ENCODE peak calls at places on chromosomes 5 and 9, in six cellular contexts. H is epithelial cell of esophagus, U is AG10803, G is osteocyte, Y is fibroblast of mammary gland, T is nephron progenitor cell. B is an unnamed sample.

GRCh38 chr9:14865206-14865605 is 45.0 kb downstream of the FREM1 start:
- DNase-seq in H (no peak), U (no peak), G (no peak), Y (no peak), T (no peak), B (no peak)

GRCh38 chr9:123302348-123303214 is 34.2 kb upstream of the STRBP start:
- DNase-seq in H (no peak), U (no peak), G (no peak), Y (no peak), T (no peak), B (no peak)

GRCh38 chr5:63564789-63565188 is 397.5 kb downstream of the HTR1A start:
- DNase-seq in H (no peak), U (no peak), G (no peak), Y (no peak), T (no peak), B (no peak)

GRCh38 chr9:93083592-93084470 is 12.2 kb upstream of the CARD19 start:
- DNase-seq in H (no peak), U (no peak), G (peak), Y (peak), T (no peak), B (no peak)

GRCh38 chr5:137336161-137336560 is 163.0 kb downstream of the SPOCK1 start:
- DNase-seq in H (no peak), U (peak), G (no peak), Y (no peak), T (no peak), B (no peak)

GRCh38 chr9:22240619-22241018 is 206.0 kb upstream of the DMRTA1 start:
- DNase-seq in H (peak), U (peak), G (no peak), Y (peak), T (no peak), B (no peak)

GRCh38 chr5:171739246-171739645 is 46.4 kb upstream of the SMIM23 start:
- DNase-seq in H (no peak), U (no peak), G (no peak), Y (no peak), T (no peak), B (no peak)

GRCh38 chr9:33307067-33307466 is 16.8 kb downstream of the NFX1 start:
- DNase-seq in H (no peak), U (no peak), G (peak), Y (no peak), T (no peak), B (no peak)

GRCh38 chr9:28471261-28471660 is 898.0 kb upstream of the C9orf72 start:
- DNase-seq in H (no peak), U (no peak), G (no peak), Y (no peak), T (no peak), B (no peak)

GRCh38 chr9:136847827-136848392 is 1.3 kb upstream of the PHPT1 start:
- DNase-seq in H (peak), U (peak), G (peak), Y (peak), T (peak), B (peak)

GRCh38 chr5:32298056-32298420 is 14.7 kb downstream of the MTMR12 start:
- DNase-seq in H (no peak), U (no peak), G (no peak), Y (no peak), T (no peak), B (no peak)

DNA sequence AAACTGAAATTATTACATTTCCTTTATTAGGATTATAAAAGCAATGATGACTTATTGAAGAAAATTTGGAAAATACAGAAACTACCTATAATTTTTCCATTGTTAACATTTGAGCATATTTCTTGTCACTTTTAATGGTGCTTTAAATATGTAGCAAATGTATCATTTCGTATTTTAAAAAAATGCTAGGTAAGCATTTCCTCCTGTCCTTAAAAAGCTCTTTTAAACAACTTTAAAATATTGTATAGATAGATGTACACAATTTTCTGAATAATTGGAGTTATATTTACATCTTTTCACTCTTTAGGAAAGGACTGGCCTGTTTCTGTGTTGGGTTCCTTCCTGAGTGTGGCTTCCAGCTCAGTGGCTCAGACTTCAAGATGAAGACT is 15.6 kb downstream of the TENT4A start:
- DNase-seq in H (no peak), U (no peak), G (no peak), Y (no peak), T (no peak), B (no peak)
- TF ChIP-seq CTCF in H (no peak), U (no peak), G (no peak), Y (no peak), T (no peak), B (no peak)

GRCh38 chr5:6820851-6821479 is 107.7 kb downstream of the TENT4A start:
- DNase-seq in H (peak), U (no peak), G (no peak), Y (peak), T (peak), B (no peak)
- TF ChIP-seq CTCF in H (peak), U (peak), G (peak), Y (peak), T (peak), B (peak)

GRCh38 chr5:140115186-140115500 is 1.2 kb downstream of the PURA start:
- DNase-seq in H (no peak), U (no peak), G (no peak), Y (no peak), T (no peak), B (no peak)

GRCh38 chr5:140117523-140117922 is 3.6 kb downstream of the PURA start:
- DNase-seq in H (no peak), U (no peak), G (no peak), Y (no peak), T (no peak), B (no peak)

GRCh38 chr5:140118294-140118936 is 4.5 kb downstream of the PURA start:
- DNase-seq in H (no peak), U (peak), G (no peak), Y (peak), T (no peak), B (no peak)

GRCh38 chr5:140114341-140115185 is 654 bp downstream of the PURA start:
- DNase-seq in H (peak), U (peak), G (peak), Y (peak), T (peak), B (peak)

GRCh38 chr5:140116716-140117115 is 2.8 kb downstream of the PURA start:
- DNase-seq in H (no peak), U (no peak), G (no peak), Y (no peak), T (no peak), B (no peak)
- TF ChIP-seq CTCF in H (peak), U (no peak), G (no peak), Y (no peak), T (no peak), B (no peak)

GRCh38 chr5:110588241-110588962 is 138.1 kb downstream of the TMEM232 start:
- DNase-seq in H (no peak), U (peak), G (no peak), Y (peak), T (no peak), B (no peak)

GRCh38 chr5:110594866-110595265 is 131.6 kb downstream of the TMEM232 start:
- DNase-seq in H (no peak), U (no peak), G (no peak), Y (no peak), T (no peak), B (no peak)

DNA sequence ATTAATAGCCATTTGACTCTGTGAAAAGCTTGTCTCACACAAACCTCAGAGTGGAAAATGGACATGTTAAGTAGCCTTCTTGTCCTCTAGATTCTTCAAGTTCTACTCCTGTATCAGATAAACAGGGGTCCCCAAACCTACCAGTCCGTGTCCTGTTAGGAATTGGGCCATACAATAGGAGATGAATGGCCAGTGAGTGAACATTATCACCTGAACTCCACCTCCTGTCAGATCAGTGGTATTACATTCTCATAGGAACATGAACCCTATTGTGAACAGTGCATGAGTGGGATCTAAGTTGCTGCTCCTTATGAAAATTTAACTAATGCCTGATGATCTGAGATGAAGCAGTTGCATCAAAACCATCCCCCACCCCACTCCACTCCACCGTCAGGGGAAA is 136.3 kb downstream of the TMEM232 start:
- DNase-seq in H (peak), U (peak), G (no peak), Y (peak), T (no peak), B (no peak)
- TF ChIP-seq CTCF in H (peak), U (peak), G (peak), Y (peak), T (peak), B (peak)

DNA sequence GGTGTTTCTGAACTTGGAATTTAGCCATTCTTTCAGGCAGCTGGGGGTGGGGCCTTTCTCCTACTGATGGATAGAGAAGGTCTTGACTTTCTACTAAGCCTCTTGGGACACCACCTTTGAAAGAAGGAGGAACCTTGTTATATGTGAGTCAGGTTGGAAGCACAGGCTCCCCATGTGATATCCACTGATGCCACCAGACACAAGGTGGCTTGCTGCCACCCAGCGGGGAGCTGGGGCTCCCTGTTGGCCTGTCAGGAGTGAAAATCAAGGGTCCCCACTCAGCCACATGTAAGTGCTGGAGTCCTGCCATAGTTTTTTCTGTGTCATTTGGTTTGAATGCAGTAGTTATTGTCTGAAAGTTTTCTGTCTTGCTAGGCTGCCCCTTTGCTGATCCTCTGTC is 252.4 kb upstream of the NFIL3 start:
- DNase-seq in H (peak), U (no peak), G (no peak), Y (no peak), T (no peak), B (no peak)
- TF ChIP-seq CTCF in H (peak), U (peak), G (no peak), Y (no peak), T (no peak), B (no peak)

GRCh38 chr9:116002181-116002580 is 151.4 kb upstream of the PAPPA start:
- DNase-seq in H (no peak), U (peak), G (no peak), Y (no peak), T (no peak), B (no peak)

GRCh38 chr9:116002624-116003023 is 151.0 kb upstream of the PAPPA start:
- DNase-seq in H (peak), U (peak), G (no peak), Y (peak), T (no peak), B (no peak)

GRCh38 chr9:115999498-115999897 is 154.1 kb upstream of the PAPPA start:
- DNase-seq in H (peak), U (peak), G (no peak), Y (peak), T (no peak), B (no peak)

GRCh38 chr9:115998661-115999060 is 154.9 kb upstream of the PAPPA start:
- DNase-seq in H (no peak), U (peak), G (no peak), Y (no peak), T (no peak), B (no peak)

GRCh38 chr9:116000748-116001329 is 152.8 kb upstream of the PAPPA start:
- DNase-seq in H (peak), U (no peak), G (no peak), Y (no peak), T (peak), B (no peak)
- TF ChIP-seq CTCF in H (peak), U (peak), G (peak), Y (peak), T (peak), B (peak)